ENCODE peak calls at places on chromosomes 12 and 14, in seven cellular contexts. One of them, this sample, is unnamed.

GRCh38 chr12:87381747-87382146 is 647.5 kb downstream of the C12orf50 start:
- DNase-seq in tibial artery: no peak
- DNase-seq in psoas muscle: no peak
- DNase-seq in GM23248: no peak
- DNase-seq in PC-3: no peak
- DNase-seq in mammary epithelial cell: no peak
- DNase-seq in heart left ventricle: no peak
- DNase-seq in this sample: no peak

GRCh38 chr12:58167622-58168021 is 226.3 kb downstream of the ATP23 start:
- DNase-seq in PC-3: no peak
- DNase-seq in GM23248: no peak
- DNase-seq in heart left ventricle: no peak
- DNase-seq in tibial artery: no peak
- DNase-seq in psoas muscle: no peak
- DNase-seq in mammary epithelial cell: no peak
- DNase-seq in this sample: no peak

GRCh38 chr12:57605308-57606015 is 838 bp downstream of the DTX3 start:
- DNase-seq in mammary epithelial cell: no peak
- DNase-seq in heart left ventricle: no peak
- DNase-seq in psoas muscle: no peak
- DNase-seq in tibial artery: no peak
- DNase-seq in PC-3: peak; percentile 20
- DNase-seq in GM23248: peak; percentile 21
- DNase-seq in this sample: no peak

GRCh38 chr14:72962829-72963312 is 36.6 kb downstream of the DCAF4 start:
- DNase-seq in mammary epithelial cell: peak; percentile 89
- DNase-seq in heart left ventricle: no peak
- DNase-seq in tibial artery: no peak
- DNase-seq in psoas muscle: no peak
- DNase-seq in GM23248: peak; percentile 87
- DNase-seq in PC-3: peak; percentile 91
- DNase-seq in this sample: no peak

GRCh38 chr14:29806124-29806517 is 121.5 kb downstream of the PRKD1 start:
- DNase-seq in tibial artery: no peak
- DNase-seq in mammary epithelial cell: no peak
- DNase-seq in psoas muscle: no peak
- DNase-seq in PC-3: no peak
- DNase-seq in GM23248: no peak
- DNase-seq in heart left ventricle: no peak
- DNase-seq in this sample: no peak

GRCh38 chr14:72892103-72892878 is 1.6 kb downstream of the DPF3 start:
- DNase-seq in heart left ventricle: peak; percentile 13
- DNase-seq in mammary epithelial cell: peak; percentile 58
- DNase-seq in psoas muscle: no peak
- DNase-seq in GM23248: peak; percentile 70
- DNase-seq in PC-3: peak; percentile 55
- DNase-seq in tibial artery: no peak
- DNase-seq in this sample: peak; percentile 20

GRCh38 chr12:93802293-93802692 is 125.1 kb downstream of the CRADD start:
- DNase-seq in GM23248: no peak
- DNase-seq in mammary epithelial cell: no peak
- DNase-seq in tibial artery: no peak
- DNase-seq in PC-3: no peak
- DNase-seq in heart left ventricle: no peak
- DNase-seq in psoas muscle: no peak
- DNase-seq in this sample: no peak

GRCh38 chr12:110073049-110073831 is 24.9 kb upstream of the C12orf76 start:
- DNase-seq in heart left ventricle: peak; percentile 30
- DNase-seq in GM23248: peak; percentile 55
- DNase-seq in mammary epithelial cell: peak; percentile 10
- DNase-seq in PC-3: peak; percentile 25
- DNase-seq in tibial artery: no peak
- DNase-seq in psoas muscle: peak; percentile 64
- DNase-seq in this sample: no peak

GRCh38 chr12:131832393-131833231 is 4.4 kb downstream of the MMP17 start:
- DNase-seq in PC-3: peak; percentile 51
- DNase-seq in tibial artery: peak; percentile 73
- DNase-seq in mammary epithelial cell: peak; percentile 23
- DNase-seq in heart left ventricle: no peak
- DNase-seq in GM23248: peak; percentile 92
- DNase-seq in psoas muscle: peak; percentile 85
- DNase-seq in this sample: no peak

GRCh38 chr14:70755655-70756054 is 53.7 kb downstream of the MAP3K9 start:
- DNase-seq in PC-3: peak; percentile 17
- DNase-seq in GM23248: no peak
- DNase-seq in psoas muscle: no peak
- DNase-seq in tibial artery: no peak
- DNase-seq in heart left ventricle: no peak
- DNase-seq in mammary epithelial cell: peak; percentile 92
- DNase-seq in this sample: no peak

GRCh38 chr12:96907681-96908163 is 665 bp downstream of the NEDD1 start:
- DNase-seq in mammary epithelial cell: peak; percentile 42
- DNase-seq in GM23248: peak; percentile 59
- DNase-seq in heart left ventricle: no peak
- DNase-seq in psoas muscle: no peak
- DNase-seq in PC-3: no peak
- DNase-seq in tibial artery: no peak
- DNase-seq in this sample: no peak

GRCh38 chr12:2959194-2959507 is at the start of gene TEAD4:
- DNase-seq in PC-3: peak; percentile 76
- DNase-seq in tibial artery: no peak
- DNase-seq in psoas muscle: peak; percentile 73
- DNase-seq in heart left ventricle: peak; percentile 70
- DNase-seq in GM23248: peak; percentile 88
- DNase-seq in mammary epithelial cell: peak; percentile 75
- DNase-seq in this sample: no peak

GRCh38 chr12:21526053-21526452 is at the start of gene SPX:
- DNase-seq in mammary epithelial cell: peak; percentile 9
- DNase-seq in PC-3: peak; percentile 63
- DNase-seq in GM23248: peak; percentile 27
- DNase-seq in heart left ventricle: no peak
- DNase-seq in psoas muscle: no peak
- DNase-seq in tibial artery: no peak
- DNase-seq in this sample: no peak

GRCh38 chr12:78208106-78208505 is 377.4 kb downstream of the NAV3 start:
- DNase-seq in mammary epithelial cell: no peak
- DNase-seq in tibial artery: no peak
- DNase-seq in heart left ventricle: no peak
- DNase-seq in PC-3: peak; percentile 42
- DNase-seq in psoas muscle: no peak
- DNase-seq in GM23248: peak; percentile 33
- DNase-seq in this sample: no peak

GRCh38 chr12:17976202-17976601 is 113.8 kb downstream of the RERGL start:
- DNase-seq in PC-3: peak; percentile 50
- DNase-seq in heart left ventricle: no peak
- DNase-seq in tibial artery: no peak
- DNase-seq in GM23248: peak; percentile 13
- DNase-seq in mammary epithelial cell: peak; percentile 17
- DNase-seq in psoas muscle: no peak
- DNase-seq in this sample: no peak

GRCh38 chr12:34333337-34333736 is 311.0 kb downstream of the ALG10 start:
- DNase-seq in psoas muscle: no peak
- DNase-seq in GM23248: no peak
- DNase-seq in PC-3: peak; percentile 53
- DNase-seq in tibial artery: no peak
- DNase-seq in heart left ventricle: no peak
- DNase-seq in mammary epithelial cell: no peak
- DNase-seq in this sample: no peak
- H3K9me3 ChIP-seq in psoas muscle: no peaks in the 10 kb centered on the region
- H3K9me3 ChIP-seq in GM23248: no peaks in the 10 kb centered on the region
- H3K9me3 ChIP-seq in PC-3: no peaks in the 10 kb centered on the region
- H3K9me3 ChIP-seq in tibial artery: peaks cover 18% of the 10 kb centered on the region
- H3K9me3 ChIP-seq in heart left ventricle: no peaks in the 10 kb centered on the region
- H3K9me3 ChIP-seq in mammary epithelial cell: peaks cover 78% of the 10 kb centered on the region
- H3K9me3 ChIP-seq in this sample: no peaks in the 10 kb centered on the region

DNA sequence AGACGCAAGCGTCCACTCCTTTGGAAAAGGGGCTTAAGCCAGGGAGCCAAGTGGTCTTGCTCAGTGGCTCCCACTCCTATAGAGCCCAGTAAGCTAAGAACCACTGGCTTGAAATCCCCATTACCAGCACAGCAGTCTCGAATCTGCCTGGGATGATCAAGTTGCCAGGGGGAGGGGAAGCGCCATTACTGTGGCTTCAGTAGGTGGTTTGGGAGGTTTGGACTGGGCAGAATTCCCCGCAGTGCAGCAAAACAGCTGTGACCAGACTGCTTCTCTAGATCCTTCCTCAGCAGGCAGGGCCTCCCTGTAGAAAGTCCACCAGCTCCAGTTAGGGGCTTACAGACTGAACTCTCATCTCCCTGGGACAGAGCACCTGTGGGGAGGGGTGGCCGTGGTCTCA is 115.4 kb downstream of the TMEM117 start:
- DNase-seq in GM23248: no peak
- DNase-seq in tibial artery: no peak
- DNase-seq in heart left ventricle: no peak
- DNase-seq in mammary epithelial cell: no peak
- DNase-seq in psoas muscle: no peak
- DNase-seq in PC-3: no peak
- DNase-seq in this sample: no peak
- H3K4me3 ChIP-seq in GM23248: no peak overlapping the region
- H3K4me3 ChIP-seq in tibial artery: no peak overlapping the region
- H3K4me3 ChIP-seq in heart left ventricle: no peak overlapping the region
- H3K4me3 ChIP-seq in mammary epithelial cell: no peak overlapping the region
- H3K4me3 ChIP-seq in psoas muscle: no peak overlapping the region
- H3K4me3 ChIP-seq in PC-3: no peak overlapping the region
- H3K4me3 ChIP-seq in this sample: no peak overlapping the region

DNA sequence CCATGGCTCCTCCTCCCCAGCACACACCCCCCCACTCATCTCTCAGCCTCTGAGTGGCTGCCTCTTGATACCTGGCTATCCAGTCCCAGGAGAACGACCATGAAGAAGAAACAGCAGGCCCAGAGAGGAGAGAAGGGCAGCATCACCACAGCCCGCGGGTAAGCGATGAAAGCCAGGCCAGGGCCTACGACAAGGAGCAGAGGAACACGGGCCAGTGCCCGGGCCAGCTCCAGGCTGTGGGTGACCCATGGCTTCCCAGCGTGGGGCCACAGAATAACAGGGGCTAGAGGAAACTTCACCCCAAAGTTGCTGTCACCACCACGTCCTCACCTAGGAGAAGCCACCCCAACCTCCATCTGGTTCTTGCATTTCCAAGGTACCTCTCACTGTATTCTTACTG is 10.4 kb upstream of the SLC6A12 start:
- DNase-seq in GM23248: no peak
- DNase-seq in heart left ventricle: no peak
- DNase-seq in PC-3: no peak
- DNase-seq in tibial artery: no peak
- DNase-seq in psoas muscle: no peak
- DNase-seq in mammary epithelial cell: no peak
- DNase-seq in this sample: no peak
- H3K27me3 ChIP-seq in GM23248: peaks cover 48% of the 10 kb centered on the region
- H3K27me3 ChIP-seq in heart left ventricle: no peaks in the 10 kb centered on the region
- H3K27me3 ChIP-seq in PC-3: peaks cover 32% of the 10 kb centered on the region
- H3K27me3 ChIP-seq in tibial artery: peaks cover 28% of the 10 kb centered on the region
- H3K27me3 ChIP-seq in psoas muscle: no peaks in the 10 kb centered on the region
- H3K27me3 ChIP-seq in mammary epithelial cell: peaks cover 4% of the 10 kb centered on the region
- H3K27me3 ChIP-seq in this sample: no peaks in the 10 kb centered on the region

GRCh38 chr12:73308747-73309146 is 1036.6 kb downstream of the TRHDE start:
- DNase-seq in GM23248: no peak
- DNase-seq in PC-3: peak; percentile 53
- DNase-seq in mammary epithelial cell: peak; percentile 45
- DNase-seq in heart left ventricle: no peak
- DNase-seq in psoas muscle: no peak
- DNase-seq in tibial artery: no peak
- DNase-seq in this sample: no peak
- H3K9me3 ChIP-seq in GM23248: peaks cover 4% of the 10 kb centered on the region
- H3K9me3 ChIP-seq in PC-3: no peaks in the 10 kb centered on the region
- H3K9me3 ChIP-seq in mammary epithelial cell: no peaks in the 10 kb centered on the region
- H3K9me3 ChIP-seq in heart left ventricle: peaks cover 11% of the 10 kb centered on the region
- H3K9me3 ChIP-seq in psoas muscle: no peaks in the 10 kb centered on the region
- H3K9me3 ChIP-seq in tibial artery: no peaks in the 10 kb centered on the region
- H3K9me3 ChIP-seq in this sample: no peaks in the 10 kb centered on the region

DNA sequence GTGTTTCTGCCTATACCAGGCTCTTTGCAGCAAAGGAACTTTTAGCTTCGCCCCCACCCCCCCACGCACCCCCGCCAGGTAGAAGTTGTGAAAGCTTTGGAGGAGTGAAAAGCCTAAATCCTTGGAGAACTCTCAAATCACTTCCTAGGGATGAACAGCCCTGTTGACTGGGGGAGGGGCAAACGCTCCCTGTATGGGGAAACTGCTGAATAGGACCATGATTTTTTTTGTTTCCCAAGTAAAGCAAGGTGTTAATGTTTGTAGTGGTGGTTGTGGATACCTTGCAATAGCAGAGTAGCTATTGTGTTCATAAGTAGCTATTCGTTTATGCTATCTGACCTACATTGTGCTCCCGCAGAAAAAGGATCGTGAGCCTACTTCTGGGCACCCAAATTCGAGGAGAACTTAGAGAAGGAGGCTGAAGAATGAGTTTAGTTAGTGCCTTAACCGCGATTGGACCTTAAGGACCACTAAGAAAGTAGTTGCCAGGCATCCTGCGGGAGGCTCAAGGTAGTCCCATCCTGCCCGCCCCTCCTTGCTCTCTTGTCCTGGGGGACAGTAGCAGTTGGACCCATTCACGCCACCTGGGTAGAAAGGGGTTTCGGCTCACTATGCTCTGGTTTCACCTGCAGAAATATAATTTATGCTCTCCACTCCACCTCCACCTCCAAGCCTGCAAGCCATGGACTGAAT is 901 bp upstream of the NFKBIA start:
- DNase-seq in GM23248: peak; percentile 37
- DNase-seq in heart left ventricle: no peak
- DNase-seq in PC-3: no peak
- DNase-seq in mammary epithelial cell: no peak
- DNase-seq in psoas muscle: peak; percentile 57
- DNase-seq in tibial artery: peak; percentile 83
- DNase-seq in this sample: no peak
- H3K4me3 ChIP-seq in GM23248: peak overlapping the region; percentile 93
- H3K4me3 ChIP-seq in heart left ventricle: peak overlapping the region; percentile 82
- H3K4me3 ChIP-seq in PC-3: peak overlapping the region; percentile 92
- H3K4me3 ChIP-seq in mammary epithelial cell: peak overlapping the region; percentile 92
- H3K4me3 ChIP-seq in psoas muscle: peak overlapping the region; percentile 98
- H3K4me3 ChIP-seq in tibial artery: peak overlapping the region; percentile 90
- H3K4me3 ChIP-seq in this sample: peak overlapping the region; percentile 91

GRCh38 chr12:114687269-114687605 is 3.3 kb upstream of the TBX3 start:
- DNase-seq in heart left ventricle: no peak
- DNase-seq in GM23248: no peak
- DNase-seq in mammary epithelial cell: no peak
- DNase-seq in psoas muscle: no peak
- DNase-seq in PC-3: no peak
- DNase-seq in tibial artery: no peak
- DNase-seq in this sample: no peak
- H3K27me3 ChIP-seq in heart left ventricle: peaks cover 37% of the 10 kb centered on the region
- H3K27me3 ChIP-seq in GM23248: no peaks in the 10 kb centered on the region
- H3K27me3 ChIP-seq in mammary epithelial cell: no peaks in the 10 kb centered on the region
- H3K27me3 ChIP-seq in psoas muscle: no peaks in the 10 kb centered on the region
- H3K27me3 ChIP-seq in PC-3: no peaks in the 10 kb centered on the region
- H3K27me3 ChIP-seq in tibial artery: peaks cover 49% of the 10 kb centered on the region
- H3K27me3 ChIP-seq in this sample: peaks cover 61% of the 10 kb centered on the region